ENCODE peak calls at places on chromosomes 12 and 14, in five cellular contexts. V, I, A, C and Y are unnamed samples.

GRCh38 chr12:64256166-64256800 is 34.2 kb upstream of the KICS2 start:
- DNase-seq in V (no peak), I (peak), A (peak), C (no peak), Y (peak)

GRCh38 chr12:108446766-108447165 is 68.3 kb upstream of the FICD start:
- DNase-seq in V (peak), I (peak), A (no peak), C (no peak), Y (peak)

GRCh38 chr12:46752396-46752795 is 73.4 kb downstream of the SLC38A4 start:
- DNase-seq in V (no peak), I (no peak), A (no peak), C (no peak), Y (no peak)

GRCh38 chr14:30298266-30298795 is 260.6 kb upstream of the G2E3 start:
- DNase-seq in V (no peak), I (no peak), A (no peak), C (no peak), Y (no peak)

GRCh38 chr12:1692895-1693294 is 2.0 kb downstream of the ADIPOR2 start:
- DNase-seq in V (no peak), I (no peak), A (no peak), C (no peak), Y (no peak)

GRCh38 chr12:124411291-124411878 is 116.5 kb downstream of the RFLNA start:
- DNase-seq in V (peak), I (peak), A (no peak), C (no peak), Y (peak)

GRCh38 chr12:108667349-108667748 is 33.7 kb upstream of the SELPLG start:
- DNase-seq in V (no peak), I (no peak), A (no peak), C (no peak), Y (no peak)

GRCh38 chr12:21476949-21477348 is 24.5 kb downstream of the RECQL start:
- DNase-seq in V (no peak), I (peak), A (no peak), C (no peak), Y (peak)

GRCh38 chr14:72480465-72481243 is 413.2 kb downstream of the DPF3 start:
- DNase-seq in V (no peak), I (no peak), A (no peak), C (no peak), Y (no peak)

GRCh38 chr12:6074394-6074793 is 50.1 kb downstream of the VWF start:
- DNase-seq in V (no peak), I (peak), A (no peak), C (no peak), Y (no peak)

GRCh38 chr14:34051966-34052657 is 101.2 kb upstream of the EGLN3 start:
- DNase-seq in V (peak), I (peak), A (no peak), C (no peak), Y (peak)

GRCh38 chr14:21267886-21268611 is 1.2 kb downstream of the HNRNPC start:
- DNase-seq in V (no peak), I (no peak), A (no peak), C (no peak), Y (peak)

GRCh38 chr14:100767003-100767787 is 40.5 kb downstream of the DLK1 start:
- DNase-seq in V (no peak), I (no peak), A (no peak), C (no peak), Y (no peak)

GRCh38 chr12:131755305-131756113 is 44.6 kb downstream of the SFSWAP start:
- DNase-seq in V (no peak), I (no peak), A (peak), C (no peak), Y (peak)

GRCh38 chr12:3815096-3815766 is 58.0 kb downstream of the PARP11 start:
- DNase-seq in V (no peak), I (no peak), A (no peak), C (no peak), Y (no peak)

GRCh38 chr14:90755661-90756304 is 60.4 kb downstream of the TTC7B start:
- DNase-seq in V (no peak), I (no peak), A (no peak), C (no peak), Y (no peak)

GRCh38 chr14:94401083-94401482 is 12.7 kb upstream of the SERPINA1 start:
- DNase-seq in V (no peak), I (peak), A (no peak), C (no peak), Y (peak)

GRCh38 chr12:68067762-68068376 is 78.6 kb downstream of the IFNG-AS1 start:
- DNase-seq in V (no peak), I (no peak), A (peak), C (no peak), Y (peak)
- TF ChIP-seq CTCF in V (no peak), I (peak), A (peak), C (no peak), Y (peak)

DNA sequence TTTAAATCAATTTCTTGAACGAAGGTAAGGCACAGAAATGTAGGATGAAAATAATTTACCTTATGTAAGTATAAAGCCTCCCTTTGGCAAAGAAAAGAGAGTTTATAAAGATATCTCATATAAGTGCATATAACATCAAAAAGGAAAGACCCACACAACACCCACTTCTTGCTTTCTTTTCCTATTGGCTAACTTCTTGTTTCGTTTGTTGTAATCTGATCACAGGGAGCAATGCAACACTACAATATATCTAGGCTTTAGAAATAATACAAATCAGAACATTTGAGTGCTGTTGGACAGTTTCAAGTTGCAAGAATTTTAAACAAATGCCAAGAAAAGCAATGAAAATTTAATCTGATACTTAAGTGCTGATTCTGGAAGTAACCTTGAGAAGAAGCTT is 1.3 kb downstream of the FGD6 start:
- DNase-seq in V (no peak), I (peak), A (peak), C (no peak), Y (peak)
- H3K4me3 ChIP-seq in V (peak), I (peak), A (peak), C (peak), Y (peak)

GRCh38 chr14:103618999-103619398 is 10.0 kb upstream of the KLC1 start:
- DNase-seq in V (no peak), I (peak), A (no peak), C (no peak), Y (peak)

GRCh38 chr14:103616635-103617300 is 12.2 kb upstream of the KLC1 start:
- DNase-seq in V (no peak), I (no peak), A (no peak), C (no peak), Y (no peak)

GRCh38 chr14:103607822-103608221 is 21.2 kb upstream of the KLC1 start:
- DNase-seq in V (no peak), I (no peak), A (no peak), C (no peak), Y (no peak)

GRCh38 chr14:103611215-103611614 is 17.8 kb upstream of the KLC1 start:
- DNase-seq in V (no peak), I (no peak), A (no peak), C (no peak), Y (no peak)

GRCh38 chr14:103613517-103613916 is 15.5 kb upstream of the KLC1 start:
- DNase-seq in V (no peak), I (no peak), A (no peak), C (no peak), Y (no peak)
- TF ChIP-seq CTCF in V (no peak), I (no peak), A (no peak), C (no peak), Y (peak)

DNA sequence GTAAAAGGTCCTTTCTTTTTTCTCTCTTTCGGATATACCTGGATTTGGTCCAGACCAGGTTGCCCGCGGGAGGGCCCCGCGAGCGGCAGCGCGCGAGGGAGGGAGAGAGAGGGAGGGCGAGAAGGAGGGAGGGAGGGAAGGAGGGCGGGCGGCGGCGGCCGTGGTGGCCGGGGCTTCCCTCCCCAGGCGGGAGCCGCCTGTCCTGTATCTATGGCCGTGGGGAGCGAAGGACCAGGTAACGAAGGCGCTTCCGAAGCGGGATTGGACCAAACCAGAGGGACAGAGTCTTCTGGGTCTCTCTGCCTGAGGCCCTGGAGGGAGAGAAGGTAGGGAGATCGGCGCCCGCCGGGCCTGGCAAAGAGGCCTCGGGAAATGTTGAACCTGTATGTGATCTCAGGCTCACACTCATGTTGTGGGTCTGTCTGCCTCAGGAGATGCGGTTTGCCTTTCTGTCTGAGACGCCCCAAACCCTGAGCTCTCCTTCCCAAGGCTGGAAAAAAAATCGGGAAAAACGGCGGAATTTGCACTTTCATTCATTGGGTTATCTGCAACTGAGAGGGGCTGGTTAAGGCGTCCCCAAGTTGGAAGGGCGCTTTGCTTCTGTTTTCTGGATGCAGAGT is 5.2 kb upstream of the HOXC9 start:
- DNase-seq in V (no peak), I (no peak), A (peak), C (no peak), Y (no peak)
- H3K4me3 ChIP-seq in V (no peak), I (no peak), A (peak), C (peak), Y (peak)

GRCh38 chr12:42483534-42483857 is 106.0 kb downstream of the PRICKLE1 start:
- DNase-seq in V (peak), I (no peak), A (no peak), C (no peak), Y (no peak)
- TF ChIP-seq CTCF in V (no peak), I (no peak), A (no peak), C (no peak), Y (no peak)

GRCh38 chr12:67698711-67699603 is 50.4 kb downstream of the DYRK2 start:
- DNase-seq in V (no peak), I (peak), A (no peak), C (no peak), Y (peak)
- H3K4me3 ChIP-seq in V (no peak), I (peak), A (no peak), C (no peak), Y (peak)

DNA sequence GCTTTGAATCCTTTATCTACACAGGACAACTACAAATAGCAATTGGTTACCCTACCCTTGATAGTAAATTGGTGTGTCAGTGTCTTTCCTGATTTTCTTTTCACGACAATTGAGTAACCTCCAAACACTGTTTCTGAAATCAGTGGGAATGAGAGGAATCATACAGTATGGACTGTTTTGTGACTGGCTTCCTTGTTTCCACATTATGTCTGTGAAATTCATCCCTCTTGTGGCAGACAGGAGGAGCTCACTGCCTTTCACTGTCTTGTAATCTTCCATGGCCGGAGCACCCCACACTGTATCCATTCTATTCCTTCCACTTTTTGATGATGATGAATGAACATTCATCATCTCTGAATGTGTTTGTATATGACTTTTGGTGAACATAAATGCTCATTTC is 164.0 kb upstream of the PZP start:
- DNase-seq in V (no peak), I (no peak), A (peak), C (no peak), Y (peak)
- TF ChIP-seq CTCF in V (no peak), I (peak), A (peak), C (no peak), Y (peak)